ENCODE peak calls at places on chromosomes 11 and 22, in four cellular contexts. R is AG04450, H is cardiac muscle cell, E is lower leg skin. Z is an unnamed sample.

GRCh38 chr11:34226210-34226609 is 120.8 kb downstream of the NAT10 start:
- DNase-seq in R (no peak), H (no peak), E (no peak), Z (no peak)

GRCh38 chr22:32661296-32661695 is 140.2 kb upstream of the TIMP3 start:
- DNase-seq in R (peak), H (peak), E (no peak), Z (no peak)

GRCh38 chr22:27032121-27032761 is 374.9 kb downstream of the MIAT start:
- DNase-seq in R (no peak), H (peak), E (no peak), Z (no peak)

GRCh38 chr11:67433536-67434394 is 3.7 kb downstream of the PTPRCAP start:
- DNase-seq in R (no peak), H (no peak), E (no peak), Z (no peak)

GRCh38 chr11:103051986-103052385 is 40.0 kb downstream of the DCUN1D5 start:
- DNase-seq in R (peak), H (no peak), E (no peak), Z (peak)

GRCh38 chr11:73193251-73194033 is 24.6 kb upstream of the P2RY2 start:
- DNase-seq in R (no peak), H (no peak), E (no peak), Z (no peak)

GRCh38 chr22:32334640-32335365 is 22.9 kb upstream of the RFPL3 start:
- DNase-seq in R (no peak), H (no peak), E (no peak), Z (no peak)

GRCh38 chr11:66624450-66624849 is 8.0 kb downstream of the RBM14 start:
- DNase-seq in R (no peak), H (no peak), E (no peak), Z (no peak)

GRCh38 chr22:24465566-24465965 is 29.6 kb upstream of the UPB1 start:
- DNase-seq in R (peak), H (peak), E (no peak), Z (no peak)

GRCh38 chr22:49960967-49961600 is 512 bp downstream of the PIM3 start:
- DNase-seq in R (no peak), H (peak), E (no peak), Z (no peak)

GRCh38 chr11:19853901-19854300 is 141.3 kb downstream of the NAV2 start:
- DNase-seq in R (peak), H (no peak), E (no peak), Z (no peak)

GRCh38 chr22:19579880-19580279 is 55.7 kb upstream of the CLDN5 start:
- DNase-seq in R (no peak), H (peak), E (no peak), Z (no peak)

GRCh38 chr11:105144887-105145286 is 5.3 kb upstream of the CARD18 start:
- DNase-seq in R (peak), H (peak), E (no peak), Z (no peak)

GRCh38 chr11:61627831-61628753 is 47.2 kb upstream of the SYT7 start:
- DNase-seq in R (peak), H (peak), E (peak), Z (no peak)

GRCh38 chr11:90874281-90874680 is 651.4 kb upstream of the CHORDC1 start:
- DNase-seq in R (no peak), H (no peak), E (no peak), Z (no peak)

GRCh38 chr11:31437742-31438435 is 68.2 kb downstream of the DNAJC24 start:
- DNase-seq in R (peak), H (no peak), E (no peak), Z (no peak)

GRCh38 chr11:65710424-65710823 is 1.6 kb upstream of the KAT5 start:
- DNase-seq in R (no peak), H (peak), E (no peak), Z (no peak)

GRCh38 chr11:118903204-118904015 is 19.7 kb downstream of the CXCR5 start:
- DNase-seq in R (no peak), H (no peak), E (no peak), Z (no peak)

GRCh38 chr11:129021295-129021694 is 78.6 kb upstream of the TP53AIP1 start:
- DNase-seq in R (no peak), H (peak), E (no peak), Z (no peak)

GRCh38 chr11:86803136-86803535 is 2.8 kb downstream of the PRSS23 start:
- DNase-seq in R (no peak), H (no peak), E (no peak), Z (no peak)

GRCh38 chr11:86593833-86594232 is 78.6 kb downstream of the ME3 start:
- DNase-seq in R (no peak), H (no peak), E (no peak), Z (no peak)

GRCh38 chr11:112610494-112610893 is 349.8 kb upstream of the PLET1 start:
- DNase-seq in R (no peak), H (no peak), E (no peak), Z (no peak)

GRCh38 chr11:120208012-120208441 is 2.8 kb upstream of the OAF start:
- DNase-seq in R (no peak), H (peak), E (no peak), Z (no peak)

GRCh38 chr11:110613526-110613925 is 98.7 kb downstream of the ARHGAP20 start:
- DNase-seq in R (no peak), H (no peak), E (no peak), Z (no peak)

GRCh38 chr11:8905528-8906165 is 5.3 kb upstream of the AKIP1 start:
- DNase-seq in R (no peak), H (peak), E (no peak), Z (no peak)

GRCh38 chr11:132056689-132057088 is 686.3 kb downstream of the NTM start:
- DNase-seq in R (peak), H (peak), E (no peak), Z (no peak)

GRCh38 chr22:20002098-20002497 is 14.5 kb downstream of the ARVCF start:
- DNase-seq in R (no peak), H (no peak), E (no peak), Z (no peak)

GRCh38 chr11:57456960-57457642 is 3.2 kb upstream of the RTN4RL2 start:
- DNase-seq in R (peak), H (peak), E (peak), Z (peak)

GRCh38 chr11:57458410-57459111 is 1.8 kb upstream of the RTN4RL2 start:
- DNase-seq in R (no peak), H (peak), E (no peak), Z (no peak)

GRCh38 chr11:57459112-57460016 is 964 bp upstream of the RTN4RL2 start:
- DNase-seq in R (no peak), H (no peak), E (no peak), Z (no peak)

GRCh38 chr11:57457643-57458023 is 2.7 kb upstream of the RTN4RL2 start:
- DNase-seq in R (no peak), H (no peak), E (no peak), Z (no peak)

GRCh38 chr11:57458060-57458409 is 2.3 kb upstream of the RTN4RL2 start:
- DNase-seq in R (no peak), H (no peak), E (no peak), Z (no peak)
- H3K4me3 ChIP-seq in R (no peak), H (peak), E (no peak), Z (no peak)

GRCh38 chr11:14894657-14895598 is 2.9 kb upstream of the CYP2R1 start:
- DNase-seq in R (no peak), H (peak), E (peak), Z (no peak)

GRCh38 chr11:14892577-14892976 is 546 bp upstream of the CYP2R1 start:
- DNase-seq in R (no peak), H (no peak), E (no peak), Z (no peak)

GRCh38 chr11:14892036-14892556 is at the start of gene CYP2R1:
- DNase-seq in R (peak), H (peak), E (peak), Z (peak)

GRCh38 chr11:14886509-14886908 is 5.5 kb downstream of the CYP2R1 start:
- DNase-seq in R (no peak), H (no peak), E (no peak), Z (no peak)

GRCh38 chr11:14891143-14892035 is 642 bp downstream of the CYP2R1 start:
- DNase-seq in R (peak), H (peak), E (peak), Z (peak)
- TF ChIP-seq CTCF in R (no peak), H (no peak), E (no peak), Z (no peak)

GRCh38 chr11:78190871-78191538 is 2.3 kb downstream of the USP35 start:
- DNase-seq in R (no peak), H (no peak), E (no peak), Z (no peak)

GRCh38 chr11:78188809-78189724 is at the start of gene USP35:
- DNase-seq in R (no peak), H (no peak), E (no peak), Z (no peak)

GRCh38 chr11:78189851-78190250 is 1.1 kb downstream of the USP35 start:
- DNase-seq in R (no peak), H (no peak), E (no peak), Z (no peak)

GRCh38 chr11:78192223-78192719 is 3.6 kb downstream of the USP35 start:
- DNase-seq in R (no peak), H (no peak), E (no peak), Z (no peak)

GRCh38 chr11:78190374-78190773 is 1.7 kb downstream of the USP35 start:
- DNase-seq in R (no peak), H (no peak), E (no peak), Z (no peak)
- H3K4me3 ChIP-seq in R (peak), H (no peak), E (no peak), Z (no peak)

DNA sequence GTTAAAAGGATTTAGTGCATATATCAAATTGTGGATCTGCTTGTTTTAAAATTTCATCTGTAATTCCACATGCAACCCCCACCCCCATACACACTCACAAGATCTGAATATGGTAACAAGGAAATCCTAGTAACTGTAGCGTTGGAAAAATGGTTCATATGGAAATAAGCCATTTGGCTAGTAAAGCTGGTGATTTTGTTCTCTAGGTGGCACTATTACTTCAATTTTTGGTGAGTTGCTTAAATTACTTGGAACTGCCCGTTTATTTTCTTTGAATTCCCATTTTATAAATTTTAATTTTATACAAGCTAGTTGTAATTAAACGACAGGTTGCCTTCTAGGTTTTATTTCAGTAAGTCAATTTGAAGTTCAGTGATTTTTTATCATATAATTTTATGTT is 5.3 kb downstream of the BDNF start:
- DNase-seq in R (no peak), H (peak), E (no peak), Z (no peak)
- TF ChIP-seq CTCF in R (peak), H (peak), E (no peak), Z (peak)

GRCh38 chr22:40679964-40680818 is 907 bp downstream of the MCHR1 start:
- DNase-seq in R (no peak), H (peak), E (no peak), Z (no peak)
- H3K4me3 ChIP-seq in R (peak), H (no peak), E (no peak), Z (no peak)

GRCh38 chr22:44360686-44361381 is 48.1 kb upstream of the SHISAL1 start:
- DNase-seq in R (peak), H (peak), E (no peak), Z (no peak)
- TF ChIP-seq CTCF in R (peak), H (peak), E (no peak), Z (no peak)

DNA sequence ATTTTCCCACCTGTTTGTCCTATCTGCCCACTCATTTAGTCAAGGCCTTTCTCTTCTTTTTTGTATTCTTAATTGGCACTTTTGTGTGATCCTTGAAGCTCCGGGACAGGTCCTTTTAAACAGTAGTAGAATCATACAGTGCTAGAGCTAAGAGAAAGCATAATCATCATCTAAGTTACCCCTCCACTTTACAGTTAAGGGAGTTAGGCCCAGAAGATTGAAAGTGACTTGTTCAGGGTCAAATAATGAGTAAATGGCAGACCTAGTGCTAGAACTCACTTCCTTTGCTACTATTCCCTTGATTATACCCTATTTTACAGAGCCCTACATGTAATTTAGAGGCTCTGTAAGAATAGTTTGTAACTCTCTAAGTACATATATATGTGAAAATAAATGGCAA is 2.5 kb downstream of the USP47 start:
- DNase-seq in R (no peak), H (no peak), E (no peak), Z (no peak)
- H3K4me3 ChIP-seq in R (peak), H (peak), E (no peak), Z (peak)

DNA sequence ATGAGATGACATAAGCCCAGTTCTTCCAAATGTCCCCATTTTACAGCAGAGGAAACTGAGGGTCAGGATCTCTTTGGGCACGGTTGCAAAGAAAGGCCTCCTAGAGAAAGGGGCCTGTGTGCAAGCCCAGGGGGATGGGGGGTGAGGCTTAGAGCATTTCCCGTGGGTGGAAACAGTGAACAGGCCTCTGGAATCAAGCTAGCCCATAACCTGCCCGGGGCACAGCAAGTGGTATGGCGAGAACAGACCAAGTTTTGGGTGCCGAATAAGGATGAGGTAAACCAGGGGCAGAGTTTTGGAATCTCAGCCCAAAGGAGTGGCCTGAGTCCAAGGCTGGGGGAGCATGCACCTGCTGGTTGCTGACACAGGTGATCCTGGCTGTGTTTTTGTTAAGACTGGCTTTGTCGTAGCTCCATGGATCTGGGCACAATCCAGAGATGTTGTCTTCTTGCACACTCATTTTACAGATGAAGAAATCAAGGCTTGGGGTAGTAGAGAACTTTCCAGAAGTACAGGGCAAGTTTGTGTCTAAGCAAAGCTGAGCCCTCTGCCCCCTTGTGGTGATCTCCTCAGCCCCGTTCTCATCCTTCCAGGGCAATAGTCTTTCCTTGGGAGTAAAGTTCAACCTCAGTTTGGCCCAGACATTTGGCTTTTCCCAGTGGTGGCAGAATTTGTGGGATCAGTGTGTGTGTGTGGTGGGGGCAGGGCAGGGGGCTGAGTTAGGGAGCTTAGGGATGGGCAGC is 53.5 kb upstream of the MYEOV start:
- DNase-seq in R (no peak), H (peak), E (no peak), Z (no peak)
- TF ChIP-seq CTCF in R (peak), H (peak), E (no peak), Z (peak)

GRCh38 chr11:2280208-2280607 is 9.8 kb upstream of the ASCL2 start:
- DNase-seq in R (no peak), H (no peak), E (no peak), Z (no peak)
- H3K4me3 ChIP-seq in R (no peak), H (no peak), E (no peak), Z (no peak)

Z was measured in epithelial cell of proximal tubule.